ENCODE peak calls at places on chromosomes 6 and 20, in four cellular contexts. One of them, this sample, is unnamed.

GRCh38 chr6:6803180-6803978 is 214.9 kb downstream of the LY86 start:
- DNase-seq in tibial artery: no peak
- DNase-seq in heart left ventricle: no peak
- DNase-seq in cardiac muscle cell: no peak
- DNase-seq in this sample: no peak

GRCh38 chr6:71012871-71013456 is 56.1 kb upstream of the B3GAT2 start:
- DNase-seq in heart left ventricle: no peak
- DNase-seq in tibial artery: no peak
- DNase-seq in cardiac muscle cell: peak; percentile 70
- DNase-seq in this sample: no peak

GRCh38 chr6:161644521-161644920 is 370.7 kb upstream of the AGPAT4 start:
- DNase-seq in tibial artery: no peak
- DNase-seq in cardiac muscle cell: no peak
- DNase-seq in heart left ventricle: no peak
- DNase-seq in this sample: no peak

GRCh38 chr6:152552616-152553209 is 84.4 kb downstream of the SYNE1 start:
- DNase-seq in cardiac muscle cell: peak; percentile 85
- DNase-seq in tibial artery: peak; percentile 68
- DNase-seq in heart left ventricle: peak; percentile 64
- DNase-seq in this sample: peak; percentile 75

GRCh38 chr20:24657211-24657610 is 187.8 kb downstream of the SYNDIG1 start:
- DNase-seq in heart left ventricle: no peak
- DNase-seq in cardiac muscle cell: peak; percentile 35
- DNase-seq in tibial artery: peak; percentile 86
- DNase-seq in this sample: no peak

GRCh38 chr20:3971145-3971544 is 44.2 kb downstream of the RNF24 start:
- DNase-seq in tibial artery: no peak
- DNase-seq in cardiac muscle cell: peak; percentile 22
- DNase-seq in heart left ventricle: no peak
- DNase-seq in this sample: no peak

GRCh38 chr20:64112691-64113443 is 5.5 kb upstream of the NPBWR2 start:
- DNase-seq in tibial artery: peak; percentile 46
- DNase-seq in cardiac muscle cell: no peak
- DNase-seq in heart left ventricle: no peak
- DNase-seq in this sample: peak; percentile 50

GRCh38 chr20:7516631-7517051 is 423.6 kb downstream of the HAO1 start:
- DNase-seq in heart left ventricle: no peak
- DNase-seq in cardiac muscle cell: no peak
- DNase-seq in tibial artery: no peak
- DNase-seq in this sample: no peak

GRCh38 chr6:157690441-157691210 is 132.4 kb upstream of the SNX9 start:
- DNase-seq in tibial artery: no peak
- DNase-seq in heart left ventricle: no peak
- DNase-seq in cardiac muscle cell: no peak
- DNase-seq in this sample: peak; percentile 15

GRCh38 chr20:3102575-3103368 is 18.2 kb upstream of the AVP start:
- DNase-seq in cardiac muscle cell: no peak
- DNase-seq in heart left ventricle: no peak
- DNase-seq in tibial artery: no peak
- DNase-seq in this sample: no peak

GRCh38 chr6:166640342-166641043 is 13.4 kb upstream of the RPS6KA2 start:
- DNase-seq in cardiac muscle cell: no peak
- DNase-seq in tibial artery: no peak
- DNase-seq in heart left ventricle: peak; percentile 71
- DNase-seq in this sample: no peak

GRCh38 chr6:89599727-89600126 is 38.8 kb downstream of the LYRM2 start:
- DNase-seq in cardiac muscle cell: no peak
- DNase-seq in heart left ventricle: no peak
- DNase-seq in tibial artery: no peak
- DNase-seq in this sample: no peak

GRCh38 chr6:113632220-113632864 is 224.8 kb upstream of the MARCKS start:
- DNase-seq in heart left ventricle: peak; percentile 33
- DNase-seq in cardiac muscle cell: peak; percentile 91
- DNase-seq in tibial artery: peak; percentile 71
- DNase-seq in this sample: no peak

GRCh38 chr6:113734886-113735481 is 122.2 kb upstream of the MARCKS start:
- DNase-seq in cardiac muscle cell: peak; percentile 47
- DNase-seq in heart left ventricle: no peak
- DNase-seq in tibial artery: no peak
- DNase-seq in this sample: no peak

GRCh38 chr20:62688855-62689460 is 19.7 kb upstream of the NTSR1 start:
- DNase-seq in heart left ventricle: no peak
- DNase-seq in cardiac muscle cell: no peak
- DNase-seq in tibial artery: no peak
- DNase-seq in this sample: no peak

GRCh38 chr6:134908906-134909516 is 40.9 kb downstream of the ALDH8A1 start:
- DNase-seq in tibial artery: peak; percentile 80
- DNase-seq in heart left ventricle: peak; percentile 76
- DNase-seq in cardiac muscle cell: peak; percentile 98
- DNase-seq in this sample: peak; percentile 91

GRCh38 chr20:50611128-50611810 is 80.1 kb downstream of the RIPOR3 start:
- DNase-seq in tibial artery: no peak
- DNase-seq in heart left ventricle: no peak
- DNase-seq in cardiac muscle cell: no peak
- DNase-seq in this sample: no peak

GRCh38 chr6:121881974-121882667 is 446.7 kb downstream of the GJA1 start:
- DNase-seq in cardiac muscle cell: peak; percentile 67
- DNase-seq in heart left ventricle: no peak
- DNase-seq in tibial artery: no peak
- DNase-seq in this sample: no peak

GRCh38 chr6:165605901-165606739 is 56.9 kb downstream of the PDE10A start:
- DNase-seq in heart left ventricle: no peak
- DNase-seq in cardiac muscle cell: no peak
- DNase-seq in tibial artery: no peak
- DNase-seq in this sample: no peak

GRCh38 chr6:106085984-106086832 is at the start of gene PRDM1:
- DNase-seq in cardiac muscle cell: peak; percentile 45
- DNase-seq in tibial artery: peak; percentile 80
- DNase-seq in heart left ventricle: peak; percentile 66
- DNase-seq in this sample: peak; percentile 86

GRCh38 chr6:14645221-14645620 is 527.6 kb downstream of the CD83 start:
- DNase-seq in cardiac muscle cell: no peak
- DNase-seq in tibial artery: no peak
- DNase-seq in heart left ventricle: no peak
- DNase-seq in this sample: no peak

GRCh38 chr6:13234130-13234529 is 94.2 kb downstream of the TBC1D7 start:
- DNase-seq in cardiac muscle cell: no peak
- DNase-seq in tibial artery: no peak
- DNase-seq in heart left ventricle: no peak
- DNase-seq in this sample: no peak

GRCh38 chr6:13702809-13703302 is 8.8 kb downstream of the RANBP9 start:
- DNase-seq in cardiac muscle cell: no peak
- DNase-seq in heart left ventricle: no peak
- DNase-seq in tibial artery: no peak
- DNase-seq in this sample: no peak

GRCh38 chr6:41901882-41902519 is 6.8 kb upstream of the USP49 start:
- DNase-seq in tibial artery: no peak
- DNase-seq in cardiac muscle cell: peak; percentile 46
- DNase-seq in heart left ventricle: no peak
- DNase-seq in this sample: no peak

GRCh38 chr6:158399040-158399700 is 86.9 kb downstream of the TULP4 start:
- DNase-seq in heart left ventricle: no peak
- DNase-seq in tibial artery: no peak
- DNase-seq in cardiac muscle cell: no peak
- DNase-seq in this sample: no peak

GRCh38 chr6:148559848-148560433 is 186.9 kb upstream of the UST start:
- DNase-seq in heart left ventricle: peak; percentile 71
- DNase-seq in cardiac muscle cell: peak; percentile 76
- DNase-seq in tibial artery: peak; percentile 84
- DNase-seq in this sample: peak; percentile 86

DNA sequence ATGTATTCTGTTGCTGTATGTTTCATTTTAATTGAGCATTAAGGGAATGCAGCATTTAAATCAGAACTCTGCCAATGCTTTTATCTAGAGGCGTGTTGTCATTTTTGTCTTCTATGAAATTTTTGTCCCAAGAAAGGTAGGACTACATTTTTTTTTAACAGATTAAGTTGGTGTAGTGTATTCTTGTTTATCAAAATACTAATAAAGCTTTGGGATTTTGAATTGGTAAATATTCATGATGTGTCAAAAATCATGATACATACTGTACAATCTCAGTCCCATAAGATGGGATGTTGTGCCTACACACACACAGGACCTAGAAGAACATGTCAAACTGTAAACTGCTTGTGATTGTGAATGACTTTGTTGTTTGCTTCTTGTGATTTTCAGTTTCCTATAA is 11.2 kb upstream of the HMGN4 start:
- DNase-seq in heart left ventricle: no peak
- DNase-seq in cardiac muscle cell: no peak
- DNase-seq in tibial artery: no peak
- DNase-seq in this sample: no peak
- H3K27ac ChIP-seq in heart left ventricle: no peak overlapping the region
- H3K27ac ChIP-seq in cardiac muscle cell: no peak overlapping the region
- H3K27ac ChIP-seq in tibial artery: no peak overlapping the region
- H3K27ac ChIP-seq in this sample: no peak overlapping the region

GRCh38 chr6:74946961-74947360 is 258.9 kb downstream of the COL12A1 start:
- DNase-seq in cardiac muscle cell: peak; percentile 42
- DNase-seq in tibial artery: no peak
- DNase-seq in heart left ventricle: no peak
- DNase-seq in this sample: no peak
- H3K27ac ChIP-seq in cardiac muscle cell: no peak overlapping the region
- H3K27ac ChIP-seq in tibial artery: no peak overlapping the region
- H3K27ac ChIP-seq in heart left ventricle: no peak overlapping the region
- H3K27ac ChIP-seq in this sample: no peak overlapping the region

DNA sequence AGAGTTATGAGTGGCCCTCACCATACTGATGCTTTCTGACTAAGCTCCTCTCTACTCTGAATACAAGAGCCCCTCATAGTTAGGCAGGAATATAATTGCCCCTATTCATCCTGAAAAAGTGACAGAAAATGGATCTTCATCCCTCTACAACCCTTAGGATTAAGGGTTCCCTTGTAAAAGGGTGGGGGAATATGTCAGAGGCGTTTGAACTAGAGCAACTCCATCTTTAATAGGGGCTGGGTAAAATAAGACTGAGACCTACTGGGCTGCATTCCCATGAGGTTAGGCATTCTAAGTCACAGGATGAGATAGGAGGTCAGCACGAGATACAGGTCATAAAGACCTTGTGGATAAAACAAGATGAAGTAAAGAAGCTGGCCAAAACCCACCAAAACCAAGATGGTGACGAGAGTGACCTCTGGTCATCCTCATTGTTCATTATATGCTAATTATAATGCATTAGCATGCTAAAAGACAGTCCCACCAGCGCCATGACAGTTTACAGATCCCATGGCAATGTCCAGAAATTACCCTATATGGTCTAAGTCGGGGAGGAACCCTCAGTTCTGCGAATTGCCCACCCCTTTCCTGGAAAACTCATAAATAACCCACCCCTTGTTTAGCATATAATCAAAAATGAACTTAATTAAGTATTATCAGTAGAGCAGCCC is 4.7 kb upstream of the GTF3C6 start:
- DNase-seq in cardiac muscle cell: no peak
- DNase-seq in tibial artery: no peak
- DNase-seq in heart left ventricle: no peak
- DNase-seq in this sample: no peak
- H3K27ac ChIP-seq in cardiac muscle cell: no peak overlapping the region
- H3K27ac ChIP-seq in tibial artery: no peak overlapping the region
- H3K27ac ChIP-seq in heart left ventricle: no peak overlapping the region
- H3K27ac ChIP-seq in this sample: no peak overlapping the region

GRCh38 chr6:33772114-33772830 is 16.7 kb downstream of the LEMD2 start:
- DNase-seq in tibial artery: no peak
- DNase-seq in heart left ventricle: no peak
- DNase-seq in cardiac muscle cell: peak; percentile 40
- DNase-seq in this sample: no peak
- H3K27ac ChIP-seq in tibial artery: peak overlapping the region; percentile 76
- H3K27ac ChIP-seq in heart left ventricle: no peak overlapping the region
- H3K27ac ChIP-seq in cardiac muscle cell: no peak overlapping the region
- H3K27ac ChIP-seq in this sample: peak overlapping the region; percentile 68

GRCh38 chr6:26019261-26019845 is 56.8 kb downstream of the TRIM38 start:
- DNase-seq in cardiac muscle cell: peak; percentile 18
- DNase-seq in heart left ventricle: no peak
- DNase-seq in tibial artery: no peak
- DNase-seq in this sample: no peak
- H3K27ac ChIP-seq in cardiac muscle cell: no peak overlapping the region
- H3K27ac ChIP-seq in heart left ventricle: no peak overlapping the region
- H3K27ac ChIP-seq in tibial artery: peak overlapping the region; percentile 93
- H3K27ac ChIP-seq in this sample: peak overlapping the region; percentile 94

DNA sequence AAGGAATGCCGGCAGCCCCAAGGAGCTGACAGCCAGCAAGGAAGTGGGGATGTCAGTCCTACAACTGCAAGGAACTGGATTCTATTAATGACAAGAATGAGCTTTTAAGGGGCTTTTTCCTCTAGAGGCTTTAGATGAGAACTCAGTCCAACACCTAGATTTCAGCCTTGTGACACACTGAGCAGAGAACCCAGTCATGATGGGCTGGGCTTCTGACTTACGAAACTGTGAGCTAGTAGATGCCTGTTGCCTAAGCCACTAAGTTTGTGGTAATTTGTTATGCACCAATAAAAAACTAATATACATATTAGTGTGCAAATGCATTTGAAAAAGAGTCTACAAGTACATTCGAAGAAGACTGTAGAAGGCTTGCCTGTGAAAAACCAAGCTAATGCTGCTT is 263.3 kb downstream of the SOX4 start:
- DNase-seq in heart left ventricle: no peak
- DNase-seq in tibial artery: no peak
- DNase-seq in cardiac muscle cell: peak; percentile 40
- DNase-seq in this sample: no peak
- H3K27ac ChIP-seq in heart left ventricle: no peak overlapping the region
- H3K27ac ChIP-seq in tibial artery: no peak overlapping the region
- H3K27ac ChIP-seq in cardiac muscle cell: no peak overlapping the region
- H3K27ac ChIP-seq in this sample: no peak overlapping the region

DNA sequence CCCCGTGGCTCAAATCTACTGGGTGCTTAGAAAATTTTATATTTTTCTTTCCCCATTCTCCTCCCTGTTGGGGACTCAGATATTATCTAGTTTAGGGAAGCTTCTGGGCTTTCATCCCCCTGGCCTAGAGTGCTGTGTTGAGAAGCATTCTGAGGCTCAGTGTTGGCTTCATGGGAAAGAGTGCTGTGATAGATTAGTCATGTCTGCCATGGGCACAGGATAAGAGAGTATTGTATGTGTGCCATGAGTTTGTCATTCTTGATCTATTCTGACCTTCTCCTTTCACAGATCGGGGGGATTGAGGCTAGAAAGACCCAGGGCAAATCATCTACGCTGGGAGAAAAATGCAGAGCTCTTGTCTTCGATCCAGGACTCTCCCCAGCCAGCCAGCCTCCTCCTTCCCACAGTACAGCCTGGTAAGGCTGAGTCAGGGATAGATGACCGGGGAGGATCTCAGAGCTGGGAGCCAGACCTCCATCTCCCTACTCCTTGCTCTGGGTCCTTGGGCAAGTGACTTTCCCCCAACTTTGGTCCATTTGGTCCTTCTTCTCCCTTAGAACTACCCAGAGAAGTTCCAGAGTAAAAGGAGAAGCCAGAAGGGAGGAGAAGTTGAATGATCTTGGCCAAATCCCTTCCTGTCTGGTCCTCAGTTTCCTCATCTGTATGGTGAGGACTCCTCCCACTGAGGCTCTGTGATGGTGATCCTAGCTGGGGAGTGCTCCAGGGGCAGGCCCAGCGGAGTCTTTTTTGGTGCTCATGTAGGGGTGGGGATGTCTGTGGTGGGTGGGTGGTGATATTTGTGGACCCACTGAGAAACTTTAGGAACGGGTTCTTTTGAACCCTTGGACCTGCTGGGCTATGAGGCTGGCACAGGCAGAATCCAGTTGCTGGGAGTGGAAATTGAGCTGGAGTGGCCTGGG is 5.0 kb downstream of the SRC start:
- DNase-seq in tibial artery: no peak
- DNase-seq in heart left ventricle: no peak
- DNase-seq in cardiac muscle cell: peak; percentile 10
- DNase-seq in this sample: peak; percentile 28
- H3K27ac ChIP-seq in tibial artery: peak overlapping the region; percentile 99
- H3K27ac ChIP-seq in heart left ventricle: no peak overlapping the region
- H3K27ac ChIP-seq in cardiac muscle cell: peak overlapping the region; percentile 34
- H3K27ac ChIP-seq in this sample: no peak overlapping the region

This sample was measured in sigmoid colon.